ENCODE peak calls at places on chromosomes 3 and 15, in eight cellular contexts. H, N, I, V, F, W, Q and X are unnamed samples.

GRCh38 chr15:85044251-85044853 is 62.7 kb downstream of the PDE8A start:
- DNase-seq in H (no peak), N (peak), I (no peak), V (peak), F (peak), W (no peak), Q (peak), X (peak)

GRCh38 chr3:177468816-177469590 is 271.7 kb upstream of the TBL1XR1 start:
- DNase-seq in H (no peak), N (no peak), I (no peak), V (peak), F (no peak), W (no peak), Q (no peak), X (no peak)

GRCh38 chr3:100629728-100630127 is 20.3 kb downstream of the ADGRG7 start:
- DNase-seq in H (no peak), N (no peak), I (no peak), V (no peak), F (no peak), W (no peak), Q (no peak), X (no peak)

GRCh38 chr3:155572085-155572484 is 172.8 kb downstream of the PLCH1 start:
- DNase-seq in H (no peak), N (no peak), I (no peak), V (peak), F (peak), W (no peak), Q (no peak), X (no peak)

GRCh38 chr15:67105065-67105951 is 39.9 kb downstream of the SMAD3 start:
- DNase-seq in H (peak), N (peak), I (no peak), V (peak), F (peak), W (no peak), Q (no peak), X (no peak)

GRCh38 chr3:45665101-45665572 is 24.1 kb upstream of the SACM1L start:
- DNase-seq in H (no peak), N (peak), I (no peak), V (peak), F (peak), W (no peak), Q (peak), X (peak)

GRCh38 chr15:82810863-82811421 is 1.5 kb downstream of the WHAMM start:
- DNase-seq in H (no peak), N (no peak), I (no peak), V (peak), F (no peak), W (no peak), Q (peak), X (no peak)

GRCh38 chr15:19973718-19974117 is 567.9 kb downstream of the GOLGA6L6 start:
- DNase-seq in H (no peak), N (no peak), I (no peak), V (no peak), F (no peak), W (no peak), Q (no peak), X (no peak)

GRCh38 chr3:66456711-66457173 is 44.1 kb downstream of the LRIG1 start:
- DNase-seq in H (peak), N (no peak), I (no peak), V (no peak), F (no peak), W (no peak), Q (no peak), X (no peak)

GRCh38 chr3:66598168-66598567 is 97.3 kb upstream of the LRIG1 start:
- DNase-seq in H (no peak), N (no peak), I (no peak), V (no peak), F (no peak), W (no peak), Q (no peak), X (no peak)

GRCh38 chr3:64038252-64038651 is 15.0 kb upstream of the PSMD6 start:
- DNase-seq in H (no peak), N (no peak), I (no peak), V (no peak), F (no peak), W (no peak), Q (no peak), X (no peak)

GRCh38 chr15:61661791-61662190 is 398.5 kb downstream of the VPS13C start:
- DNase-seq in H (no peak), N (no peak), I (no peak), V (no peak), F (no peak), W (no peak), Q (no peak), X (no peak)

GRCh38 chr3:98772022-98772421 is 8.9 kb downstream of the ST3GAL6 start:
- DNase-seq in H (no peak), N (no peak), I (no peak), V (no peak), F (no peak), W (no peak), Q (no peak), X (no peak)

GRCh38 chr3:150936693-150937092 is 31.5 kb upstream of the MINDY4B start:
- DNase-seq in H (no peak), N (no peak), I (no peak), V (no peak), F (no peak), W (no peak), Q (no peak), X (no peak)

GRCh38 chr15:39188314-39188713 is 392.6 kb upstream of the THBS1 start:
- DNase-seq in H (no peak), N (no peak), I (no peak), V (no peak), F (no peak), W (no peak), Q (no peak), X (no peak)

GRCh38 chr3:55935241-55935640 is 448.1 kb upstream of the WNT5A start:
- DNase-seq in H (no peak), N (no peak), I (no peak), V (no peak), F (no peak), W (no peak), Q (no peak), X (no peak)

GRCh38 chr3:58658508-58658907 is 8.1 kb downstream of the FAM3D start:
- DNase-seq in H (no peak), N (no peak), I (no peak), V (no peak), F (no peak), W (no peak), Q (no peak), X (no peak)

GRCh38 chr3:55203006-55203405 is 275.1 kb upstream of the LRTM1 start:
- DNase-seq in H (no peak), N (no peak), I (no peak), V (peak), F (no peak), W (no peak), Q (no peak), X (no peak)

GRCh38 chr3:13244695-13245449 is 171.6 kb upstream of the IQSEC1 start:
- DNase-seq in H (no peak), N (no peak), I (no peak), V (no peak), F (no peak), W (no peak), Q (no peak), X (no peak)

GRCh38 chr15:96418146-96418545 is 87.6 kb downstream of the NR2F2 start:
- DNase-seq in H (no peak), N (no peak), I (no peak), V (no peak), F (no peak), W (no peak), Q (no peak), X (no peak)

GRCh38 chr3:192011137-192011536 is 550.2 kb downstream of the PYDC2 start:
- DNase-seq in H (no peak), N (no peak), I (no peak), V (peak), F (no peak), W (no peak), Q (no peak), X (no peak)

GRCh38 chr15:31439328-31439727 is 112.7 kb downstream of the KLF13 start:
- DNase-seq in H (peak), N (no peak), I (no peak), V (no peak), F (peak), W (no peak), Q (no peak), X (no peak)

GRCh38 chr3:197421021-197421420 is 122.6 kb upstream of the DLG1 start:
- DNase-seq in H (no peak), N (no peak), I (no peak), V (no peak), F (no peak), W (no peak), Q (no peak), X (no peak)

GRCh38 chr3:36969540-36970432 is 23.1 kb downstream of the EPM2AIP1 start:
- DNase-seq in H (no peak), N (peak), I (no peak), V (peak), F (peak), W (peak), Q (peak), X (peak)

GRCh38 chr15:38129531-38130199 is 123.0 kb upstream of the SPRED1 start:
- DNase-seq in H (peak), N (peak), I (peak), V (peak), F (no peak), W (peak), Q (no peak), X (no peak)

GRCh38 chr3:143120716-143121239 is 1.2 kb downstream of the CHST2 start:
- DNase-seq in H (no peak), N (peak), I (no peak), V (peak), F (peak), W (peak), Q (peak), X (no peak)

GRCh38 chr15:38563723-38564519 is 693 bp downstream of the RASGRP1 start:
- DNase-seq in H (peak), N (peak), I (peak), V (peak), F (peak), W (peak), Q (peak), X (no peak)

GRCh38 chr3:136955813-136956212 is 2.0 kb upstream of the IL20RB start:
- DNase-seq in H (no peak), N (no peak), I (no peak), V (peak), F (peak), W (no peak), Q (no peak), X (no peak)

DNA sequence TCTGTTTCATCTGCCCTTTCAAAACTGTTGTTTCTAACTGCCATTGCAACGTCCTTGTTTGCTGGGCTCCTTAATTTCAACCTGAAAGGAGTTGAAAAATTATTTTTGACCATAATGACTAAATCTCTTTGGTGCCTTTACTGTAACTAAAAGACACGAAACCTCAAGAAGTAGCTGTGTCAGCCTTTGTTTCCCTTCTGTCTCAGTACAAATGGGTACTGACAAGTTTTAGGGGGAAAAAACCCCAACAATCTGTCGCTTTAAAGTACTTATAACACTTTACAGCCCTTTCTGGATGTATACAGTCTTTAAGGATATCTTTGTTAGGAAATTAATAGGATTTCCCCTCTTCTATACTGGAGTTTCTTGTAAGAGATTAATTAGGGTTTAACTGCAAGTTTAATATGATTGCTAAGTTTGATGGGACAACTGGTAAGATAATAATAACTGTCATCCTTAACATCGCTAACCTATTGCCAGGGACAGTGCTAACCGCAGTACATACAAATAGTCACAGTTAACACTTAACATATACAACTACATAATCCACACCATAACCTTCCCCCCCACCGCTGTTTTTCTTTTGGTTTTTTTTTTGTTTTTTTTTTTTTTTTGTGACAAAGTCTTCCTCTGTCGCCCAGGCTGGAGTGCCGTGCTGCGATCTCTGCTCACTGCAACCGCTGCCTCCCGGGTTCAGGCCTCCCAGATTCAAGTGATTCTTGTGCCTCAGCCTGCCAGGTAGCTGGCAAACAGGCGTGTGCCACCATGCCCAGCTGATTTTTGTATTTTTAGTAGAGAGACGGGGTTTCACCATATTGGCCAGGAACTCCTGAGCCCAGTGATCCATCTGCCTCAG is 1.7 kb downstream of the GXYLT2 start:
- DNase-seq in H (no peak), N (no peak), I (no peak), V (no peak), F (no peak), W (no peak), Q (no peak), X (no peak)
- H3K4me3 ChIP-seq in H (peak), N (no peak), I (peak), V (peak), F (no peak), W (no peak), Q (no peak), X (no peak)

GRCh38 chr15:70323111-70323851 is 225.6 kb upstream of the TLE3 start:
- DNase-seq in H (peak), N (peak), I (no peak), V (peak), F (no peak), W (peak), Q (no peak), X (no peak)

GRCh38 chr15:70322051-70322668 is 224.4 kb upstream of the TLE3 start:
- DNase-seq in H (no peak), N (no peak), I (no peak), V (no peak), F (no peak), W (no peak), Q (no peak), X (no peak)

GRCh38 chr15:70327328-70328136 is 229.8 kb upstream of the TLE3 start:
- DNase-seq in H (no peak), N (no peak), I (no peak), V (peak), F (no peak), W (no peak), Q (no peak), X (no peak)

GRCh38 chr15:70321106-70321809 is 223.5 kb upstream of the TLE3 start:
- DNase-seq in H (no peak), N (no peak), I (no peak), V (no peak), F (no peak), W (no peak), Q (no peak), X (no peak)

GRCh38 chr15:70324001-70324974 is 226.6 kb upstream of the TLE3 start:
- DNase-seq in H (no peak), N (no peak), I (no peak), V (no peak), F (peak), W (no peak), Q (no peak), X (no peak)
- H3K4me3 ChIP-seq in H (no peak), N (no peak), I (no peak), V (no peak), F (no peak), W (no peak), Q (no peak), X (no peak)

GRCh38 chr3:71102111-71103039 is 481.2 kb downstream of the FOXP1 start:
- DNase-seq in H (no peak), N (no peak), I (no peak), V (peak), F (peak), W (no peak), Q (no peak), X (no peak)
- H3K4me3 ChIP-seq in H (no peak), N (no peak), I (no peak), V (no peak), F (peak), W (no peak), Q (no peak), X (no peak)

GRCh38 chr3:52108302-52109232 is 45.7 kb downstream of the POC1A start:
- DNase-seq in H (peak), N (no peak), I (no peak), V (peak), F (no peak), W (no peak), Q (no peak), X (no peak)
- H3K4me3 ChIP-seq in H (no peak), N (no peak), I (no peak), V (no peak), F (no peak), W (no peak), Q (no peak), X (no peak)

DNA sequence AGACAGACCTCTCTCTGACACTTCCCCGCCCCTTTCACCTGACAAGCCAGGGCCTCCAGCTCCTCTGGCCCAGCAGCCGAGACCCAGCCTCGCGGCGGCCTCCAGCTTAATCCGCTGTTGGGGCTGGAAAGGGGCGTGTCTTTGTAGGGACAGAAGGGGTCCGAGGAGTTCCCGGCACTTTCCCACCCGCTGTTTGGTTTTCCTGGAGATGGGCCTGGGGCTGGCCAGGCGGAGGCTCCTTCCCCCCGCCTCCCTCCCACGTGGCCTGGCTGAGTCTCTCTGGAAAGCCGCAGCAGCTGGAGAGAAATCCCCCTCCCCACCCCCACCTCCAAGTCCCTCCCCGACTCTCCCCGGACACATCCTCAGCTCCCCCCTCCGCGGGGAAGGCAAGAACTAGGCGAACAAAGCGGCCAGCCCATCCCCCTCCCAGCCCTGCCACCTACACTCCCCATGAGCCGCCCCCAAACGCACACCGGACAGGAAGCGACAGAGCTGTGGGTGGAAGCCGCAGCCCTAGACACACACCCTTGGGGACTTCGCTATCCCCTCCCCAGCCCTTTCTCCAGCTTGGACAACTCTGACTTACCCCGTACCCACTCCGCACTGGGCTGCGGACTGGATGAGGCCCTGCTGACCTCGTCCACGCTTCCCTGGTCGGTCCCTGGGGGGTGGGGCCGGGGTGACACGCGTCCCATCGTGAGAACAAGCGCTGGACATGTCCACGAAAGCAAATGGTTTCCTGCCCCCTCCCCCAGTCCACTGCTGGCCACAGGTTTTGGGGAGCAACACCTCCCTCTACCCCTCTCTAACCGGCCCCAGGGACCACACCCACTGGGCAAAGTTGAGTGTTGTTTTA is 1.2 kb downstream of the IGDCC4 start:
- DNase-seq in H (peak), N (peak), I (no peak), V (no peak), F (no peak), W (peak), Q (no peak), X (peak)
- H3K4me3 ChIP-seq in H (peak), N (no peak), I (peak), V (peak), F (peak), W (peak), Q (no peak), X (peak)

GRCh38 chr3:158791259-158791920 is 10.5 kb upstream of the MFSD1 start:
- DNase-seq in H (no peak), N (no peak), I (no peak), V (peak), F (peak), W (peak), Q (peak), X (no peak)
- H3K4me3 ChIP-seq in H (peak), N (no peak), I (peak), V (no peak), F (no peak), W (no peak), Q (no peak), X (no peak)

GRCh38 chr3:181723064-181723463 is 11.3 kb downstream of the SOX2 start:
- DNase-seq in H (no peak), N (no peak), I (no peak), V (no peak), F (no peak), W (no peak), Q (no peak), X (no peak)
- H3K4me3 ChIP-seq in H (no peak), N (no peak), I (peak), V (no peak), F (no peak), W (no peak), Q (no peak), X (no peak)

GRCh38 chr3:24394754-24395153 is 99.9 kb downstream of the THRB start:
- DNase-seq in H (no peak), N (no peak), I (no peak), V (no peak), F (no peak), W (no peak), Q (no peak), X (no peak)

GRCh38 chr3:24390169-24390821 is 104.4 kb downstream of the THRB start:
- DNase-seq in H (no peak), N (no peak), I (no peak), V (no peak), F (no peak), W (no peak), Q (no peak), X (no peak)

GRCh38 chr3:24396338-24396737 is 98.3 kb downstream of the THRB start:
- DNase-seq in H (no peak), N (no peak), I (no peak), V (no peak), F (no peak), W (no peak), Q (no peak), X (peak)

GRCh38 chr3:24389108-24390090 is 105.3 kb downstream of the THRB start:
- DNase-seq in H (no peak), N (no peak), I (no peak), V (no peak), F (no peak), W (no peak), Q (no peak), X (no peak)

DNA sequence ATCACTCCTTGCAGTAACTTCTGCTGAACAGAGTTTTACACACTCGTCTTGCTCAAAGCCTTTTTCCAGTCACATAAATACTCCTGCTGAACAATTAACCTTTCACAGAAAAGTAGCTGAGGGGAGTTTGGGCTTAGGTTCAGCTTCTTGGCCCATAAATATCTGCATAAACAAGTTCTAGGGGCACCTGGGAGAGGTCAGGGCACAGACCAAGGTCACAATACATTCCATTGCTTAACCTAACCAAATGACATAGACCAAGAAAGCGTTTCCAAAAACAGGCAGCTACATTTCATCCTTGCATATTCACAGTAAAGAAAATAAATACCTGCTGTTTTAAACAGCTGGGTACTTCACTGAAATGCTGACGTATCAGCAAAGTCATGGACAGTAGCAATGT is 101.3 kb downstream of the THRB start:
- DNase-seq in H (no peak), N (no peak), I (no peak), V (no peak), F (no peak), W (no peak), Q (no peak), X (no peak)
- H3K4me3 ChIP-seq in H (no peak), N (no peak), I (no peak), V (no peak), F (no peak), W (no peak), Q (no peak), X (no peak)